ENCODE peak calls at places on chromosome 1, in four cellular contexts. T is IMR-90, Z is gastrocnemius medialis, Q is body of pancreas. V is an unnamed sample.

GRCh38 chr1:89519779-89520358 is 4.8 kb upstream of the LRRC8B start:
- DNase-seq in T (peak; percentile 42), Z (no peak), Q (peak; percentile 24), V (no peak)

GRCh38 chr1:112935474-112936289 is 20.3 kb downstream of the SLC16A1 start:
- DNase-seq in T (peak; percentile 78), Z (no peak), Q (no peak), V (no peak)

GRCh38 chr1:17661546-17662157 is 93.5 kb upstream of the ACTL8 start:
- DNase-seq in T (peak; percentile 44), Z (no peak), Q (peak; percentile 60), V (no peak)

GRCh38 chr1:10594481-10595050 is 119.8 kb downstream of the PEX14 start:
- DNase-seq in T (no peak), Z (no peak), Q (no peak), V (no peak)

GRCh38 chr1:115219937-115220336 is 118.1 kb downstream of the NGF start:
- DNase-seq in T (no peak), Z (peak; percentile 16), Q (peak; percentile 22), V (no peak)

GRCh38 chr1:156816561-156817328 is at the start of gene SH2D2A:
- DNase-seq in T (peak; percentile 41), Z (no peak), Q (peak; percentile 40), V (peak; percentile 23)

GRCh38 chr1:242240061-242240460 is 241.2 kb upstream of the MAP1LC3C start:
- DNase-seq in T (no peak), Z (no peak), Q (peak; percentile 41), V (no peak)

GRCh38 chr1:161900155-161900554 is 123.5 kb downstream of the OLFML2B start:
- DNase-seq in T (no peak), Z (no peak), Q (no peak), V (no peak)

GRCh38 chr1:65167544-65167943 is 19.5 kb downstream of the AK4 start:
- DNase-seq in T (no peak), Z (no peak), Q (no peak), V (no peak)

GRCh38 chr1:229480500-229480899 is 27.6 kb downstream of the NUP133 start:
- DNase-seq in T (no peak), Z (no peak), Q (no peak), V (no peak)

GRCh38 chr1:117209094-117209493 is 1.6 kb downstream of the VTCN1 start:
- DNase-seq in T (no peak), Z (no peak), Q (peak; percentile 29), V (no peak)

GRCh38 chr1:115838805-115839705 is 1.9 kb downstream of the NHLH2 start:
- DNase-seq in T (no peak), Z (no peak), Q (peak; percentile 45), V (no peak)

GRCh38 chr1:184937729-184938128 is 36.6 kb downstream of the NIBAN1 start:
- DNase-seq in T (no peak), Z (no peak), Q (peak; percentile 25), V (no peak)

GRCh38 chr1:203278885-203279406 is 26.4 kb upstream of the BTG2 start:
- DNase-seq in T (no peak), Z (no peak), Q (no peak), V (no peak)

GRCh38 chr1:36486436-36487335 is 4.0 kb upstream of the CSF3R start:
- DNase-seq in T (no peak), Z (peak; percentile 12), Q (peak; percentile 88), V (no peak)

GRCh38 chr1:10494754-10495474 is 20.2 kb downstream of the PEX14 start:
- DNase-seq in T (peak; percentile 61), Z (peak; percentile 31), Q (peak; percentile 64), V (no peak)

GRCh38 chr1:172340520-172340919 is 80.0 kb upstream of the C1orf105 start:
- DNase-seq in T (no peak), Z (no peak), Q (no peak), V (no peak)

GRCh38 chr1:223708001-223708359 is 4.4 kb upstream of the CAPN2 start:
- DNase-seq in T (no peak), Z (no peak), Q (peak; percentile 27), V (no peak)

GRCh38 chr1:91891486-91891885 is 5.5 kb upstream of the TGFBR3 start:
- DNase-seq in T (peak; percentile 71), Z (no peak), Q (no peak), V (no peak)

GRCh38 chr1:15744122-15744679 is 1.9 kb downstream of the TMEM82 start:
- DNase-seq in T (no peak), Z (no peak), Q (no peak), V (no peak)
- H3K4me3 ChIP-seq in T (no peak overlapping the region), Z (no peak overlapping the region), Q (no peak overlapping the region), V (no peak overlapping the region)

GRCh38 chr1:26996665-26997064 is 3.2 kb downstream of the TRNP1 start:
- DNase-seq in T (no peak), Z (no peak), Q (no peak), V (no peak)
- H3K27ac ChIP-seq in T (peak overlapping the region; percentile 8), Z (no peak overlapping the region), Q (peak overlapping the region; percentile 85), V (peak overlapping the region; percentile 62)

GRCh38 chr1:61872206-61872605 is 129.9 kb downstream of the PATJ start:
- DNase-seq in T (no peak), Z (no peak), Q (no peak), V (no peak)
- TF ChIP-seq POLR2A in T (no peak), Z (no peak), Q (no peak), V (no peak)

GRCh38 chr1:201617157-201617556 is 78.2 kb downstream of the NAV1 start:
- DNase-seq in T (no peak), Z (no peak), Q (no peak), V (no peak)

GRCh38 chr1:201612645-201613044 is 73.7 kb downstream of the NAV1 start:
- DNase-seq in T (no peak), Z (no peak), Q (no peak), V (no peak)

GRCh38 chr1:201618375-201618774 is 79.4 kb downstream of the NAV1 start:
- DNase-seq in T (no peak), Z (no peak), Q (no peak), V (no peak)

GRCh38 chr1:201610806-201611205 is 71.9 kb downstream of the NAV1 start:
- DNase-seq in T (no peak), Z (no peak), Q (no peak), V (no peak)

DNA sequence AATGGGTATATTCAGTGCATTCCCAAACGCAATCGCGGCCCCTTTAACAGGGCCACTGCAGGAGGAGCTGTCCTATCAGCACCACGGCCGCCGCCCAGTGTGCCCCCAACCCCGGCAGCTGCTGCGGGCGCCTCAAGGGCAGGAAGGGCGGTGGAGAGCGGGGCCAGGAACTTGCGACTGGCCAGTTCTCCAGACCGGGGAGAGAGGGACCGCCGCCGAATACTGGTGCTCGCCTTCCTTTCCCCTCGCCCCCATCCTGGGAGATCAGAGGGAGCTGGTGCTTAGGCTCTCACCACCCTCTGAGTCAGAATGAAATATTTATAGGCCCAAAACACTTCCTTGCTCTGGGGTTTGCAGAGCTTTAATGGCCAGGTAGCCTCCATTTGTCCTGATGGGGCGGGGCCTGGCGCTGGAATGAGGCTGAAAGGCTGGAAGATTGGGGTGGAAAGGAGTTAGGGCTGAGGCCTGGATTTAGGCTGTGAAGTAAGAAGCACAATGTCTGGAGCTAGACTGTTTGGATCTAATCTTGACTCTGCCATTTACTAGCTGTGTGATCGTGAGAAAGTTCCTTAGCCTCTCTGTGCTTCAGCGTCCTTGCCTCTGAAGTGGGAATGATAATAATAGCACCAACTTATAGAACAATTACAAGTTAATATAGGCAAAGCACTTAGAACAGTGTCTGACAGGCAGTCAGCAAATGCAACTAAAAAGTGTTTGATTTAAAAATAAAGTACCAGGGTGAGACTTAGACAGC is 75.5 kb downstream of the NAV1 start:
- DNase-seq in T (peak; percentile 33), Z (no peak), Q (peak; percentile 33), V (no peak)
- H3K4me3 ChIP-seq in T (no peak overlapping the region), Z (no peak overlapping the region), Q (no peak overlapping the region), V (no peak overlapping the region)

DNA sequence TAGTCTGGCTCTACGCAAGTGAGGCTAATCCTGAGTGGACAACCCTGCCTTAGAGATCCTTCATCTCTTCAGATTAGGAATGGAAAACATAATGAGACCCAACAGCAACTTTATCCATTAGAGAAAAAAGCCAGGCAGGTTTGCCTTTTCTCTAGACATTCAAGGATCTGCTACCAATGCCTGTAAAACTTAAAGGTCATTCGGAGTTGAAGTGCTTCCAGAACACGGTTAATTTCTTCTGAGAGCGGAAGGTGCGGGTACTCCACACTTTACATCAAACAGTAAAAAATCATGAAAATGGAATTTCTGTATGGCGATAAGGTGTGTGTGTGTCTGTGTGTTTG is 65.3 kb upstream of the PRKACB start:
- DNase-seq in T (no peak), Z (no peak), Q (no peak), V (no peak)
- H3K27ac ChIP-seq in T (peak overlapping the region; percentile 85), Z (no peak overlapping the region), Q (no peak overlapping the region), V (no peak overlapping the region)

GRCh38 chr1:248858891-248859889 is at the start of gene ZNF692:
- DNase-seq in T (peak; percentile 96), Z (peak; percentile 97), Q (peak; percentile 99), V (peak; percentile 92)

GRCh38 chr1:248860007-248860406 is 1.1 kb upstream of the ZNF692 start:
- DNase-seq in T (no peak), Z (no peak), Q (no peak), V (no peak)

GRCh38 chr1:248861621-248862020 is 2.7 kb upstream of the ZNF692 start:
- DNase-seq in T (no peak), Z (no peak), Q (no peak), V (no peak)

GRCh38 chr1:248862695-248863010 is 3.8 kb upstream of the ZNF692 start:
- DNase-seq in T (no peak), Z (no peak), Q (no peak), V (no peak)

DNA sequence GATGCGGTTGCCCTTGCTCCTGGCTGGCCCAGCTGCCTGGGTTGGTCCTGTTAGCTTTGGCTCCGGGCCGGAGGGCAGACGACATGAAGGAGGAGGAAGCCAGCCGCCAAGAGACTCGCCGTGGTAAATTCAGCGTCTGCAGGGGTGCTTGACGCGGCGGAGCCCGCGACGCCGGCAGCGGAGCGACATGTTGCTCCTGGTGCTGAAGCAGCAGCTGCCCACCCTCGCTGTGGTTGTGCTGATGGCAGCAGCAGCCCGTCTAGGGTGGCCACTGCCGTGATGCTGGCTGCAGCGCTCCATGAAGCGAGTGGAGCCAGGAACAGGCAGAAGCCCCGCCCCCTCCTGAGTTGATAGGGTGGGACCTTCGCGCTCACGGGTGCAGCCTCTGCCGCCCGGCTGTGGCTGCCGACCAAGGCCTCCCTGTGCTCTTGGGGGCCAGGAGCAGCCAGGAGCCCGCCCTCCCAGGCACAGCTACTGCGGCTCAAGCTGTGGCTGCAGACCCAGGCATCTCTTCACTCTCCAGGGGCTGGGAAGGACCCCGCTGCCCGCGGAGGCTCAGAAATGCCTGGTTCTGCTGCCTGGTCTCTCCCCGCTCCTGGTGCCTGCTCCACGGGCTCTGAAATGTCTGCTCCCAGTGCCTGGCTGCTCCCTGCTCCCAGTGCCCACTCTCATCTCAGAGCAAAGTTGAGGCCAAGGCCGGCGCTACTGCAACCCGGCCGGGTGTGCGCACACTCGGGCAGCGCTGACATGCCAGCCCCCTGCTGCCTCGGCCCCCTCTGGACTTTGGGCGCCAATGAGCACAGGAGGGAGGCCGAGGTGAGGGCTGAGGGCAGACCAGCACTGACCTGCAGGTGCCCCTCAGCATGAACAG is 4.4 kb upstream of the ZNF692 start:
- DNase-seq in T (peak; percentile 47), Z (peak; percentile 55), Q (peak; percentile 91), V (peak; percentile 48)
- TF ChIP-seq POLR2A in T (no peak), Z (no peak), Q (peak; percentile 74), V (no peak)

DNA sequence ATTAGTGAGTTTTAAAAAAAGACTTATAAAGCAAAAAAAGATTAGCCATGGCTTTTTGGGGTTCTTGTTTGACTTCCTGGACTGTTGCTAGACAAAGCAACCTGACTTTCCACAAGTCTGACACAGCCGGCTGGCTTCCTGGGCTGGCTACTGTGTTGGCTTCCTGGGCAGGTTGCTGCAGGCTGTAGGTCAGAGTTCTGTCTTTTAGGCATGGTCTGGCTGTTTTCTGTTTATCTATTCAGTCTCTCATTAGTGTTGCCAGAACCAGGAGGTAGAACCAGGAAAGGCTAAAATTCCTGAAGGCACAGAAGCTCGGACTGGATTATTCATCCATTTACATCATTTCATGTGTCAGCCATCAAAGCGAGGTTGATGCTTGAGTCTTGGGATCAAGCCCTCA is 88.6 kb upstream of the SLC35F3 start:
- DNase-seq in T (no peak), Z (no peak), Q (no peak), V (no peak)
- H3K4me3 ChIP-seq in T (no peak overlapping the region), Z (no peak overlapping the region), Q (no peak overlapping the region), V (no peak overlapping the region)